ENCODE peak calls at places on chromosomes 1 and 21, in nine cellular contexts. One of them, this sample, is unnamed.
A peak's percentile ranks its signal among the peaks of the same experiment; 100 is the strongest.

GRCh38 chr1:153919879-153920852 is 2.6 kb downstream of the GATAD2B start:
- DNase-seq in sigmoid colon: no peak
- DNase-seq in ovary: no peak
- DNase-seq in tibial nerve: no peak
- DNase-seq in upper lobe of left lung: no peak
- DNase-seq in NB4: peak; percentile 75
- DNase-seq in body of pancreas: no peak
- DNase-seq in A549: peak; percentile 18
- DNase-seq in esophagus squamous epithelium: no peak
- DNase-seq in this sample: no peak

GRCh38 chr1:1080951-1081310 is 6.8 kb upstream of the RNF223 start:
- DNase-seq in tibial nerve: no peak
- DNase-seq in ovary: peak; percentile 29
- DNase-seq in esophagus squamous epithelium: no peak
- DNase-seq in body of pancreas: no peak
- DNase-seq in sigmoid colon: peak; percentile 68
- DNase-seq in A549: no peak
- DNase-seq in upper lobe of left lung: no peak
- DNase-seq in NB4: no peak
- DNase-seq in this sample: peak; percentile 76

GRCh38 chr1:231153726-231154125 is 8.1 kb upstream of the TRIM67 start:
- DNase-seq in upper lobe of left lung: no peak
- DNase-seq in tibial nerve: no peak
- DNase-seq in ovary: no peak
- DNase-seq in A549: no peak
- DNase-seq in NB4: no peak
- DNase-seq in body of pancreas: no peak
- DNase-seq in esophagus squamous epithelium: no peak
- DNase-seq in sigmoid colon: no peak
- DNase-seq in this sample: no peak

GRCh38 chr1:39711359-39712340 is 20.4 kb upstream of the HPCAL4 start:
- DNase-seq in tibial nerve: no peak
- DNase-seq in body of pancreas: no peak
- DNase-seq in ovary: no peak
- DNase-seq in sigmoid colon: no peak
- DNase-seq in esophagus squamous epithelium: no peak
- DNase-seq in NB4: no peak
- DNase-seq in upper lobe of left lung: no peak
- DNase-seq in A549: no peak
- DNase-seq in this sample: peak; percentile 49

GRCh38 chr1:27789511-27790154 is 16.6 kb downstream of the STX12 start:
- DNase-seq in tibial nerve: no peak
- DNase-seq in upper lobe of left lung: peak; percentile 82
- DNase-seq in sigmoid colon: no peak
- DNase-seq in esophagus squamous epithelium: no peak
- DNase-seq in NB4: peak; percentile 51
- DNase-seq in body of pancreas: peak; percentile 44
- DNase-seq in ovary: no peak
- DNase-seq in A549: no peak
- DNase-seq in this sample: no peak

GRCh38 chr1:17342014-17342441 is 30.0 kb upstream of the PADI6 start:
- DNase-seq in tibial nerve: no peak
- DNase-seq in body of pancreas: no peak
- DNase-seq in upper lobe of left lung: no peak
- DNase-seq in A549: no peak
- DNase-seq in sigmoid colon: peak; percentile 39
- DNase-seq in ovary: no peak
- DNase-seq in NB4: no peak
- DNase-seq in esophagus squamous epithelium: no peak
- DNase-seq in this sample: no peak

GRCh38 chr1:21703318-21703963 is 34.3 kb upstream of the RAP1GAP start:
- DNase-seq in tibial nerve: no peak
- DNase-seq in ovary: no peak
- DNase-seq in upper lobe of left lung: no peak
- DNase-seq in esophagus squamous epithelium: no peak
- DNase-seq in NB4: peak; percentile 63
- DNase-seq in body of pancreas: no peak
- DNase-seq in A549: peak; percentile 57
- DNase-seq in sigmoid colon: no peak
- DNase-seq in this sample: no peak

GRCh38 chr1:203463469-203464062 is 12.0 kb upstream of the PRELP start:
- DNase-seq in upper lobe of left lung: no peak
- DNase-seq in ovary: peak; percentile 71
- DNase-seq in esophagus squamous epithelium: no peak
- DNase-seq in tibial nerve: no peak
- DNase-seq in A549: no peak
- DNase-seq in sigmoid colon: no peak
- DNase-seq in body of pancreas: no peak
- DNase-seq in NB4: no peak
- DNase-seq in this sample: no peak

GRCh38 chr1:7770939-7771672 is at the start of gene VAMP3:
- DNase-seq in tibial nerve: peak; percentile 87
- DNase-seq in body of pancreas: peak; percentile 89
- DNase-seq in ovary: peak; percentile 91
- DNase-seq in esophagus squamous epithelium: peak; percentile 39
- DNase-seq in sigmoid colon: peak; percentile 94
- DNase-seq in NB4: peak; percentile 89
- DNase-seq in A549: peak; percentile 80
- DNase-seq in upper lobe of left lung: peak; percentile 88
- DNase-seq in this sample: peak; percentile 83

GRCh38 chr1:215140135-215140534 is 57.6 kb downstream of the KCNK2 start:
- DNase-seq in tibial nerve: no peak
- DNase-seq in esophagus squamous epithelium: no peak
- DNase-seq in ovary: no peak
- DNase-seq in sigmoid colon: no peak
- DNase-seq in body of pancreas: no peak
- DNase-seq in upper lobe of left lung: no peak
- DNase-seq in NB4: no peak
- DNase-seq in A549: no peak
- DNase-seq in this sample: no peak

GRCh38 chr1:87024936-87025537 is 110.6 kb downstream of the HS2ST1 start:
- DNase-seq in sigmoid colon: no peak
- DNase-seq in esophagus squamous epithelium: no peak
- DNase-seq in upper lobe of left lung: no peak
- DNase-seq in tibial nerve: no peak
- DNase-seq in A549: peak; percentile 40
- DNase-seq in body of pancreas: no peak
- DNase-seq in ovary: no peak
- DNase-seq in NB4: peak; percentile 44
- DNase-seq in this sample: no peak

GRCh38 chr21:45975017-45975595 is 6.5 kb upstream of the COL6A1 start:
- DNase-seq in ovary: peak; percentile 72
- DNase-seq in sigmoid colon: peak; percentile 95
- DNase-seq in tibial nerve: no peak
- DNase-seq in NB4: no peak
- DNase-seq in esophagus squamous epithelium: no peak
- DNase-seq in A549: no peak
- DNase-seq in upper lobe of left lung: no peak
- DNase-seq in body of pancreas: no peak
- DNase-seq in this sample: peak; percentile 91

GRCh38 chr1:23796466-23797271 is 3.9 kb downstream of the GALE start:
- DNase-seq in esophagus squamous epithelium: no peak
- DNase-seq in ovary: peak; percentile 40
- DNase-seq in tibial nerve: no peak
- DNase-seq in A549: no peak
- DNase-seq in upper lobe of left lung: no peak
- DNase-seq in NB4: no peak
- DNase-seq in sigmoid colon: peak; percentile 66
- DNase-seq in body of pancreas: no peak
- DNase-seq in this sample: no peak

GRCh38 chr1:78247079-78247478 is 201.3 kb downstream of the GIPC2 start:
- DNase-seq in body of pancreas: no peak
- DNase-seq in upper lobe of left lung: no peak
- DNase-seq in sigmoid colon: no peak
- DNase-seq in esophagus squamous epithelium: no peak
- DNase-seq in ovary: no peak
- DNase-seq in A549: no peak
- DNase-seq in NB4: no peak
- DNase-seq in tibial nerve: no peak
- DNase-seq in this sample: no peak

GRCh38 chr1:207055386-207056001 is 2.4 kb downstream of the PFKFB2 start:
- DNase-seq in body of pancreas: no peak
- DNase-seq in sigmoid colon: no peak
- DNase-seq in esophagus squamous epithelium: no peak
- DNase-seq in ovary: no peak
- DNase-seq in upper lobe of left lung: no peak
- DNase-seq in tibial nerve: no peak
- DNase-seq in A549: no peak
- DNase-seq in NB4: no peak
- DNase-seq in this sample: no peak

GRCh38 chr1:236565530-236565929 is 38.8 kb downstream of the HEATR1 start:
- DNase-seq in sigmoid colon: no peak
- DNase-seq in ovary: no peak
- DNase-seq in NB4: no peak
- DNase-seq in tibial nerve: no peak
- DNase-seq in upper lobe of left lung: no peak
- DNase-seq in body of pancreas: no peak
- DNase-seq in esophagus squamous epithelium: no peak
- DNase-seq in A549: no peak
- DNase-seq in this sample: no peak

DNA sequence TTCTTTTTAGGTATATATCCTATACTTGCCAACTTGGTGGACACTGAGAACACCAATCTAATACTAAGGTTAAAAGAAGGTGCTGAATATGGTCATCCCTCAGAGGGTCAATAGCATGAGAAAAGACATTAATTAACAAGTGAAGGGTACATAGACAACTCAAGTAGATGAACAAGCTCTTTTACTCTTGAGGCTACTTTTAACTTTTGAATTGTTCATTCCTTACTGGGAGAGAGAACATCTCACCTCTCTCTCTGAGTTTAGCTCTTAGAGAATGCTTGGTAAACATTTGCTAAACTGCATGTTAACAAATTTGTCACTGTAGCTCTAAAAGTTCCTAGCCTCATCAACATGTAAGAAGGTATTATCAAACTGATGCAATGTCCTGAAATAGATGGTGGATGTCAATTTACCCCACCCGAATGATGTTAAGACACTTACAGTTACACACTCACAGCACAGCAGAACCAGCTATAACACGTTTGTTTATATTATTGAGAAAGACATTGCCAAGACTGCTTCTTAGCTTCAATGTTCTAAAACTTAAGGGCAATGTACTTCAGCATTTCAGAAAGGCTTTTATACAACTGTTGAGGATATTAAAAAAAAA is 35.9 kb downstream of the HEATR1 start:
- DNase-seq in sigmoid colon: no peak
- DNase-seq in upper lobe of left lung: no peak
- DNase-seq in tibial nerve: no peak
- DNase-seq in NB4: no peak
- DNase-seq in A549: no peak
- DNase-seq in ovary: no peak
- DNase-seq in esophagus squamous epithelium: no peak
- DNase-seq in body of pancreas: no peak
- DNase-seq in this sample: no peak
- TF ChIP-seq CTCF in sigmoid colon: no peak
- TF ChIP-seq CTCF in upper lobe of left lung: no peak
- TF ChIP-seq CTCF in tibial nerve: no peak
- TF ChIP-seq CTCF in NB4: no peak
- TF ChIP-seq CTCF in A549: no peak
- TF ChIP-seq CTCF in ovary: no peak
- TF ChIP-seq CTCF in esophagus squamous epithelium: no peak
- TF ChIP-seq CTCF in body of pancreas: no peak
- TF ChIP-seq CTCF in this sample: no peak

DNA sequence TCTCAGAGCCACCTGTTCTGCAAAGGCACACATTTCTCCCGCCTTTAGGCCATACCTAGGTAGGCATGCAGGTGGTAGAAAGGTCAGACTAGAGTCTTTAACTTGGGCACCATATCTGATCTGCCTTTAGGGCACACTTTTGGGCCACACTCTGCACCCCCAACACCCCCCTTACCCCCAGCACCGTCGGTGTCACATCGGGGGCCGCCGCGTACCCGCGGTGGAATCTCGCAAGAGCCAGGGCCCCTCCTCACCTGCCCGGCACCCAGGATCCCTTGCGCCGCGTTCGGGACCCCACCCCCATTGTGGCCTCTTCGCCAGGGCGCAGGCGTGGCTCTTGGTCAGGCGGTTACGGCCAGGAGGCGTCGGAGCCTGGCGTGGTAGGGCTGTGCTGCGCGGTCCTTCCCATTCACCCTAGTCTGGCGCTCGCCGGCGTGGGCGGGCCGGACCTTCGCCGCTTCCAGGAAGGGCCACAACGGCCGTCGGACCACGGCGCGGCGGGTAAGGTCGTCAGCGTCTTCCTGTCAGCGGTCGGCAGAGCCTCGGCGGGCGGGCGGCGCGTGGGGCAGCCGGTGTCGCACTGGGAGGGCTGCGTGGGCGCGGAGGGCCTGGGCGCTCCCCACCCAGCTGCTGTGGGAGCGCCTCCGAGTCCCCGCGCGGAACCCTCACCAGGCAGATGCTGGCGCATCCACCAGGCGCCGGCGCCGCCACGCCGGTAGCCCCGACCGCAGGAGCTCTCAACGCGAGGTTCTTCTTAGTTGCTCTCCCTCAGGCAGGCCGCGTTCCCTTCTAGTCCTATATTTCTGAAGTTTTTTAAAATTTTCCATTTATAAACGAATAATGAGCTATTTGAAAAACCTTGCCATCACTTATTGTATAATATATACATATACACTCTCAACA is at the start of gene DNAH14:
- DNase-seq in body of pancreas: peak; percentile 91
- DNase-seq in tibial nerve: no peak
- DNase-seq in NB4: peak; percentile 92
- DNase-seq in A549: peak; percentile 89
- DNase-seq in sigmoid colon: peak; percentile 68
- DNase-seq in upper lobe of left lung: peak; percentile 80
- DNase-seq in ovary: peak; percentile 79
- DNase-seq in esophagus squamous epithelium: no peak
- DNase-seq in this sample: peak; percentile 88
- TF ChIP-seq POLR2A in body of pancreas: peak; percentile 93
- TF ChIP-seq POLR2A in tibial nerve: no peak
- TF ChIP-seq POLR2A in NB4: peak; percentile 86
- TF ChIP-seq POLR2A in A549: peak; percentile 93
- TF ChIP-seq POLR2A in sigmoid colon: no peak
- TF ChIP-seq POLR2A in upper lobe of left lung: peak; percentile 72
- TF ChIP-seq POLR2A in ovary: peak; percentile 20
- TF ChIP-seq POLR2A in esophagus squamous epithelium: peak; percentile 35
- TF ChIP-seq POLR2A in this sample: no peak

DNA sequence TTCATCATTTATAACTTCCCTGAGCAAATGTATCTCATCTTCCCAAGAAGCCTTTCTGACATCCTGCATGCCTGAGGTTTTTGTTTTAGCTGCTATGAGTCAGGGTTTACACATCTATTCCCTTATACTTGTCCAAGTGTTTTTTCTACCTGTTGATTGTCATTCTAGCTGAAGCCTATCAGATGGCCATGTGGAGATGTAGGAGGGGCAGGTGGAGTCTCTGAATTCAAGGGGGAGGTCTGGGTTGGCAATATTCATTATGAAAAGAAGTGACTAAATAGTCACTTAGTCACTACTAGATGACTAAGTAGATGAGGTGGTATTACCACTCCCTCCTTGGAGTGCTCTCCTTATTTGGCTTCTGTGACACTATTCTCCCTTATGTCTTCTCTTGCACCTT is 52.4 kb downstream of the XCL1 start:
- DNase-seq in ovary: no peak
- DNase-seq in A549: peak; percentile 45
- DNase-seq in tibial nerve: no peak
- DNase-seq in sigmoid colon: no peak
- DNase-seq in esophagus squamous epithelium: no peak
- DNase-seq in NB4: no peak
- DNase-seq in body of pancreas: no peak
- DNase-seq in upper lobe of left lung: no peak
- DNase-seq in this sample: no peak
- H3K4me3 ChIP-seq in ovary: no peak overlapping the region
- H3K4me3 ChIP-seq in A549: no peak overlapping the region
- H3K4me3 ChIP-seq in tibial nerve: no peak overlapping the region
- H3K4me3 ChIP-seq in sigmoid colon: no peak overlapping the region
- H3K4me3 ChIP-seq in esophagus squamous epithelium: no peak overlapping the region
- H3K4me3 ChIP-seq in NB4: no peak overlapping the region
- H3K4me3 ChIP-seq in body of pancreas: no peak overlapping the region
- H3K4me3 ChIP-seq in upper lobe of left lung: no peak overlapping the region
- H3K4me3 ChIP-seq in this sample: no peak overlapping the region

GRCh38 chr1:155607708-155608107 is 2.3 kb upstream of the MSTO1 start:
- DNase-seq in upper lobe of left lung: no peak
- DNase-seq in body of pancreas: no peak
- DNase-seq in tibial nerve: no peak
- DNase-seq in esophagus squamous epithelium: no peak
- DNase-seq in NB4: peak; percentile 27
- DNase-seq in A549: peak; percentile 38
- DNase-seq in sigmoid colon: no peak
- DNase-seq in ovary: no peak
- DNase-seq in this sample: no peak
- TF ChIP-seq CTCF in upper lobe of left lung: no peak
- TF ChIP-seq CTCF in body of pancreas: no peak
- TF ChIP-seq CTCF in tibial nerve: no peak
- TF ChIP-seq CTCF in esophagus squamous epithelium: no peak
- TF ChIP-seq CTCF in NB4: no peak
- TF ChIP-seq CTCF in A549: no peak
- TF ChIP-seq CTCF in sigmoid colon: no peak
- TF ChIP-seq CTCF in ovary: no peak
- TF ChIP-seq CTCF in this sample: no peak

This sample was measured in lower leg skin.